ENCODE peak calls at places on chromosome 4, in four cellular contexts. Z is HT1080; W is activated naive CD4-positive, alpha-beta T cell treated with anti-CD3 and anti-CD28 coated beads, Interleukin-2, amount 50 U/mL, for 16 hours; J is stimulated activated CD8-positive, alpha-beta memory T cell treated with anti-CD3 and anti-CD28 coated beads, Interleukin-2, amount 100 ng/mL, for 48 hours. Q is an unnamed sample.

GRCh38 chr4:98996056-98996941 is 778 bp downstream of the METAP1 start:
- DNase-seq in Z (peak; percentile 42), W (no peak), J (no peak), Q (peak; percentile 22)

GRCh38 chr4:5572114-5572513 is 136.2 kb downstream of the EVC2 start:
- DNase-seq in Z (no peak), W (no peak), J (no peak), Q (no peak)

GRCh38 chr4:152935661-152936445 is at the start of gene FHDC1:
- DNase-seq in Z (no peak), W (no peak), J (no peak), Q (peak; percentile 11)

GRCh38 chr4:66572949-66573348 is 902.7 kb upstream of the EPHA5 start:
- DNase-seq in Z (peak; percentile 42), W (no peak), J (no peak), Q (no peak)

GRCh38 chr4:86482851-86483490 is 111.1 kb upstream of the PTPN13 start:
- DNase-seq in Z (no peak), W (no peak), J (no peak), Q (peak; percentile 22)

GRCh38 chr4:182593864-182594263 is 323.3 kb downstream of the DCTD start:
- DNase-seq in Z (peak; percentile 48), W (no peak), J (no peak), Q (no peak)

GRCh38 chr4:5922556-5922955 is 29.7 kb upstream of the CRMP1 start:
- DNase-seq in Z (no peak), W (no peak), J (no peak), Q (no peak)

GRCh38 chr4:48815483-48815882 is 15.4 kb upstream of the OCIAD1 start:
- DNase-seq in Z (no peak), W (no peak), J (no peak), Q (no peak)

GRCh38 chr4:80694178-80694577 is 336.3 kb upstream of the BMP3 start:
- DNase-seq in Z (peak; percentile 51), W (no peak), J (no peak), Q (peak; percentile 0)

GRCh38 chr4:80180743-80181142 is 16.6 kb upstream of the PRDM8 start:
- DNase-seq in Z (peak; percentile 17), W (no peak), J (no peak), Q (peak; percentile 5)

GRCh38 chr4:76430519-76431388 is 4.3 kb upstream of the SHROOM3 start:
- DNase-seq in Z (peak; percentile 58), W (no peak), J (no peak), Q (peak; percentile 48)

GRCh38 chr4:83454626-83455025 is 997 bp downstream of the HELQ start:
- DNase-seq in Z (no peak), W (no peak), J (no peak), Q (peak; percentile 10)

GRCh38 chr4:184596617-184597185 is 52.5 kb downstream of the CASP3 start:
- DNase-seq in Z (no peak), W (no peak), J (no peak), Q (no peak)

GRCh38 chr4:26557164-26557563 is 26.7 kb upstream of the TBC1D19 start:
- DNase-seq in Z (peak; percentile 32), W (no peak), J (no peak), Q (peak; percentile 47)

GRCh38 chr4:15883611-15884243 is 54.8 kb downstream of the FGFBP1 start:
- DNase-seq in Z (no peak), W (no peak), J (no peak), Q (no peak)

GRCh38 chr4:69224891-69225290 is 10.3 kb upstream of the UGT2B11 start:
- DNase-seq in Z (peak; percentile 11), W (no peak), J (no peak), Q (no peak)

GRCh38 chr4:15691346-15692140 is 9.9 kb downstream of the FAM200B start:
- DNase-seq in Z (peak; percentile 71), W (no peak), J (no peak), Q (peak; percentile 85)

GRCh38 chr4:7108046-7108625 is 40.3 kb upstream of the GRPEL1 start:
- DNase-seq in Z (no peak), W (no peak), J (no peak), Q (no peak)

GRCh38 chr4:172740434-172740833 is 428.2 kb upstream of the GALNT7 start:
- DNase-seq in Z (no peak), W (no peak), J (no peak), Q (no peak)

GRCh38 chr4:151031831-151032605 is 16.9 kb upstream of the LRBA start:
- DNase-seq in Z (peak; percentile 89), W (peak; percentile 18), J (no peak), Q (peak; percentile 61)

GRCh38 chr4:33494150-33494549 is 2750.2 kb downstream of the ARAP2 start:
- DNase-seq in Z (peak; percentile 38), W (no peak), J (no peak), Q (peak; percentile 14)

GRCh38 chr4:114807759-114808404 is 209.3 kb downstream of the UGT8 start:
- DNase-seq in Z (peak; percentile 13), W (peak; percentile 10), J (no peak), Q (peak; percentile 25)

GRCh38 chr4:77347341-77347740 is 190.3 kb downstream of the CCNG2 start:
- DNase-seq in Z (no peak), W (no peak), J (no peak), Q (no peak)

GRCh38 chr4:52358855-52359254 is 300.2 kb downstream of the USP46 start:
- DNase-seq in Z (no peak), W (no peak), J (no peak), Q (no peak)

GRCh38 chr4:173237722-173238121 is 69.1 kb downstream of the GALNT7 start:
- DNase-seq in Z (no peak), W (no peak), J (no peak), Q (no peak)

GRCh38 chr4:186927624-186928023 is 204.0 kb upstream of the FAT1 start:
- DNase-seq in Z (no peak), W (no peak), J (no peak), Q (no peak)

GRCh38 chr4:95761441-95761840 is 78.5 kb upstream of the PDHA2 start:
- DNase-seq in Z (peak; percentile 79), W (no peak), J (no peak), Q (peak; percentile 76)

Q was measured in A172.